ENCODE peak calls at places on chromosomes 2 and 18, in ten cellular contexts. N is stomach, X is astrocyte of the spinal cord, B is AG04449, O is GM12864, Q is astrocyte, U is transverse colon, Y is mammary epithelial cell, K is cardiac muscle cell, R is body of pancreas. A is an unnamed sample.

GRCh38 chr2:54634564-54635511 is 88.6 kb upstream of the EML6 start:
- DNase-seq in X (peak; percentile 86), Q (peak; percentile 68), N (no peak), B (no peak), K (no peak), R (peak; percentile 32), U (peak; percentile 22), Y (peak; percentile 91), O (peak; percentile 62), A (peak; percentile 92)

GRCh38 chr2:160666677-160667061 is 173.1 kb upstream of the RBMS1 start:
- DNase-seq in B (no peak), X (no peak), U (no peak), Y (no peak), N (no peak), O (no peak), R (no peak), K (no peak), Q (no peak), A (no peak)

GRCh38 chr2:28956890-28957289 is 24.2 kb upstream of the TOGARAM2 start:
- DNase-seq in R (no peak), K (no peak), O (no peak), Y (no peak), U (no peak), N (no peak), B (no peak), Q (no peak), X (no peak), A (no peak)

GRCh38 chr2:216677439-216678097 is 17.8 kb downstream of the IGFBP5 start:
- DNase-seq in X (no peak), O (no peak), B (no peak), R (no peak), N (no peak), Y (peak; percentile 28), K (no peak), U (no peak), Q (no peak), A (no peak)

GRCh38 chr18:12335503-12335902 is 27.5 kb downstream of the TUBB6 start:
- DNase-seq in X (no peak), K (no peak), R (no peak), Y (no peak), N (no peak), B (no peak), O (no peak), U (no peak), Q (no peak), A (no peak)

GRCh38 chr2:127437781-127438726 is 19.8 kb downstream of the PROC start:
- DNase-seq in K (no peak), N (peak; percentile 77), X (no peak), O (no peak), R (peak; percentile 81), Q (no peak), B (no peak), U (peak; percentile 32), Y (no peak), A (no peak)

GRCh38 chr2:31205613-31206012 is 11.7 kb downstream of the CAPN14 start:
- DNase-seq in N (no peak), U (no peak), B (no peak), X (no peak), K (no peak), Y (no peak), R (no peak), Q (no peak), O (no peak), A (no peak)

GRCh38 chr2:237242091-237242536 is 156.4 kb downstream of the COPS8 start:
- DNase-seq in B (no peak), Q (no peak), Y (no peak), U (no peak), O (no peak), X (no peak), K (no peak), N (no peak), R (no peak), A (no peak)

GRCh38 chr2:83055338-83056010 is 1403.6 kb downstream of the SUCLG1 start:
- DNase-seq in U (no peak), X (peak; percentile 85), R (no peak), N (no peak), O (no peak), K (no peak), Q (peak; percentile 79), B (peak; percentile 75), Y (peak; percentile 74), A (no peak)

GRCh38 chr2:98498703-98499445 is 54.2 kb downstream of the INPP4A start:
- DNase-seq in K (no peak), Y (no peak), U (no peak), O (no peak), B (no peak), Q (no peak), R (no peak), X (no peak), N (no peak), A (no peak)

GRCh38 chr2:45457211-45457945 is 153.7 kb downstream of the SRBD1 start:
- DNase-seq in U (no peak), R (no peak), O (no peak), K (no peak), X (no peak), Y (no peak), N (no peak), B (no peak), Q (no peak), A (no peak)

GRCh38 chr2:45460825-45461224 is 150.2 kb downstream of the SRBD1 start:
- DNase-seq in O (no peak), R (no peak), Y (no peak), U (no peak), X (no peak), K (no peak), Q (no peak), B (no peak), N (no peak), A (no peak)

GRCh38 chr2:45459860-45460259 is 151.2 kb downstream of the SRBD1 start:
- DNase-seq in B (no peak), Q (no peak), X (no peak), K (no peak), U (peak; percentile 25), Y (no peak), R (peak; percentile 9), N (no peak), O (no peak), A (no peak)

DNA sequence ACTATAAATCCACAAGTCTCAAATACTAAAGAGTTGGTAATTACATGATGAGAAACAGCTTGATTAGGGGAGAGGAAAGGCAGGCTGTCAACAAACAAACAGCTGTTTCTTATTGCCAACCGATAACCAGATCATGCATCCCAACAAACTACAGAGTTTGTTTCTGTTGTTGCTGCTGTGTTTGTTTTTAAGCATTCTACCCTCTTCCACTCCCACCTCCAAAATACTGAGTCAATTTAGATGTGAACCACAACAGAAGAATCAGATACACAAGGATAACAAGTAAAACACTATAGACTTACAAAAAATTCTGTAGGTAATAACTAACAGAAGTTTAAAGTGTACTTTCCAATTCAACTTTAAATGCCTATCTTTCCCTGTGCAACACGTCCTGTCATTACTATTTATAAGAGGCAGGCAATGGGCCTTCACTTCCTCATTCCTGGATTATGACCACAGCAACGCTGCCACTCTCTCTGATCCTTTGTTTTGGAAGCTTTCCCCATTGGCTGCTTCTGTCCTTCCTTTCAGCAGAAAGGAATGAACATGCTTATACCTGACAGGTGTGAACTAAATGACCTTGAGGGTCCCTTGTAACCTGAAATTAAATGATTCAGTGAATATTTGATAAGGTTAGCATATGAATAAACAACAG is 152.0 kb downstream of the SRBD1 start:
- DNase-seq in Y (peak; percentile 60), B (no peak), U (peak; percentile 26), K (peak; percentile 42), O (no peak), Q (peak; percentile 66), N (peak; percentile 52), X (peak; percentile 54), R (peak; percentile 70), A (no peak)
- TF ChIP-seq CTCF in Y (no peak), B (no peak), U (no peak), K (no peak), O (no peak), Q (no peak), N (no peak), X (no peak), R (no peak), A (no peak)

GRCh38 chr2:218993345-218994315 is at the start of gene CRYBA2:
- DNase-seq in Q (no peak), B (no peak), X (no peak), U (peak; percentile 21), O (no peak), N (no peak), R (peak; percentile 49), K (no peak), Y (no peak), A (no peak)
- H3K4me3 ChIP-seq in Q (peak within 1 kb of the TSS; percentile 28), B (peak within 1 kb of the TSS; percentile 43), X (no peak within 1 kb of the TSS), U (no peak within 1 kb of the TSS), O (no peak within 1 kb of the TSS), N (peak within 1 kb of the TSS; percentile 35), R (no peak within 1 kb of the TSS), K (no peak within 1 kb of the TSS), Y (peak within 1 kb of the TSS; percentile 22), A (no peak within 1 kb of the TSS)

DNA sequence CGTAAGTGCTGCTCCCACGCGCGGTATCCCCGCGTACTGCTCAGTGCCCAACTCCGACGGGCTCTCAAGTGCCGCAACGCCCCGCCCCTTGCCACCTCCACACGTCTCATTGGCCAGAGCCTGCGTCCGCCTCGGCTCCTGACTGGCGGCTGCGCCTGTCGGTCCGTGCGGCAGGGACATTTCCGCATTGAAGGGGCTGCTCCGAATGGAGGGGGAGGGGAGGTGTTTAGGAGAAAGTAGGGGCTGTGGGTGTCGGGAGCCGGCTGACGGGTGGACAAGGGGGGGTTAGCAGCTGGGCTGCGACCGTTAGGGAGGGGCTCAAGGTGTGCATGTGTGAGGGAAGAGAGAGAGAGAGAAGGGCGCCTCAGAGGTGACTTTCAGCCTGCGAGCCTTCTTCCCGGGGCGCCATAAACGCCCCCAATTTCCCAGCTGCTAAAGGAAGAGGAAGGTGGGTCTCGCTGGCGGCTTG is 877 bp upstream of the UGP2 start:
- DNase-seq in K (peak; percentile 99), Y (peak; percentile 97), N (peak; percentile 99), B (peak; percentile 82), O (peak; percentile 94), U (peak; percentile 99), X (peak; percentile 98), R (peak; percentile 100), Q (peak; percentile 93), A (peak; percentile 99)
- TF ChIP-seq CTCF in K (no peak), Y (no peak), N (no peak), B (no peak), O (no peak), U (no peak), X (no peak), R (no peak), Q (no peak), A (peak; percentile 9)

GRCh38 chr18:13826209-13826608 is 2.3 kb downstream of the MC5R start:
- DNase-seq in O (no peak), N (no peak), Y (no peak), R (no peak), Q (no peak), K (no peak), B (no peak), X (no peak), U (no peak), A (no peak)

GRCh38 chr18:13823707-13824395 is at the start of gene MC5R:
- DNase-seq in Y (peak; percentile 12), K (peak; percentile 84), B (no peak), R (peak; percentile 70), U (peak; percentile 61), Q (peak; percentile 4), O (no peak), N (peak; percentile 72), X (peak; percentile 26), A (peak; percentile 68)
- H3K4me3 ChIP-seq in Y (peak within 1 kb of the TSS; percentile 38), K (peak within 1 kb of the TSS; percentile 26), B (peak within 1 kb of the TSS; percentile 45), R (no peak within 1 kb of the TSS), U (no peak within 1 kb of the TSS), Q (peak within 1 kb of the TSS; percentile 54), O (peak within 1 kb of the TSS; percentile 41), N (peak within 1 kb of the TSS; percentile 47), X (no peak within 1 kb of the TSS), A (peak within 1 kb of the TSS; percentile 24)

GRCh38 chr2:36545871-36546416 is 52.0 kb downstream of the FEZ2 start:
- DNase-seq in R (no peak), U (no peak), B (no peak), X (no peak), K (no peak), Y (no peak), N (no peak), Q (no peak), O (no peak), A (no peak)
- TF ChIP-seq CTCF in R (no peak), U (no peak), B (no peak), X (peak; percentile 4), K (peak; percentile 2), Y (peak; percentile 7), N (peak; percentile 8), Q (peak; percentile 13), O (no peak), A (no peak)